ENCODE peak calls at places on chromosomes 12 and 14, in ten cellular contexts. One of them, this sample, is unnamed.

GRCh38 chr12:104605685-104606084 is 148.9 kb downstream of the CHST11 start:
- DNase-seq in B cell: no peak
- DNase-seq in WERI-Rb-1: no peak
- DNase-seq in heart left ventricle: peak; percentile 81
- DNase-seq in neural progenitor cell: no peak
- DNase-seq in HL-60: no peak
- DNase-seq in mesothelial cell of epicardium: no peak
- DNase-seq in H9: peak; percentile 80
- DNase-seq in AG10803: peak; percentile 75
- DNase-seq in endothelial cell: no peak
- DNase-seq in this sample: no peak

GRCh38 chr12:94909609-94910008 is 93.9 kb downstream of the NDUFA12 start:
- DNase-seq in B cell: no peak
- DNase-seq in WERI-Rb-1: no peak
- DNase-seq in heart left ventricle: no peak
- DNase-seq in neural progenitor cell: peak; percentile 11
- DNase-seq in HL-60: no peak
- DNase-seq in mesothelial cell of epicardium: no peak
- DNase-seq in H9: no peak
- DNase-seq in AG10803: no peak
- DNase-seq in endothelial cell: no peak
- DNase-seq in this sample: no peak

GRCh38 chr12:112151766-112152541 is 26.6 kb downstream of the TRAFD1 start:
- DNase-seq in B cell: no peak
- DNase-seq in WERI-Rb-1: no peak
- DNase-seq in heart left ventricle: no peak
- DNase-seq in neural progenitor cell: no peak
- DNase-seq in HL-60: no peak
- DNase-seq in mesothelial cell of epicardium: no peak
- DNase-seq in H9: no peak
- DNase-seq in AG10803: no peak
- DNase-seq in endothelial cell: no peak
- DNase-seq in this sample: no peak

GRCh38 chr14:98022541-98023520 is 1225.6 kb downstream of the VRK1 start:
- DNase-seq in B cell: no peak
- DNase-seq in WERI-Rb-1: no peak
- DNase-seq in heart left ventricle: no peak
- DNase-seq in neural progenitor cell: peak; percentile 81
- DNase-seq in HL-60: no peak
- DNase-seq in mesothelial cell of epicardium: no peak
- DNase-seq in H9: peak; percentile 29
- DNase-seq in AG10803: no peak
- DNase-seq in endothelial cell: no peak
- DNase-seq in this sample: no peak

GRCh38 chr12:6917491-6918231 is 3.3 kb downstream of the ENO2 start:
- DNase-seq in B cell: no peak
- DNase-seq in WERI-Rb-1: no peak
- DNase-seq in heart left ventricle: no peak
- DNase-seq in neural progenitor cell: no peak
- DNase-seq in HL-60: no peak
- DNase-seq in mesothelial cell of epicardium: no peak
- DNase-seq in H9: no peak
- DNase-seq in AG10803: no peak
- DNase-seq in endothelial cell: no peak
- DNase-seq in this sample: no peak

GRCh38 chr14:76348898-76349297 is 27.0 kb upstream of the ESRRB start:
- DNase-seq in B cell: no peak
- DNase-seq in WERI-Rb-1: no peak
- DNase-seq in heart left ventricle: peak; percentile 38
- DNase-seq in neural progenitor cell: peak; percentile 60
- DNase-seq in HL-60: no peak
- DNase-seq in mesothelial cell of epicardium: no peak
- DNase-seq in H9: peak; percentile 73
- DNase-seq in AG10803: peak; percentile 69
- DNase-seq in endothelial cell: no peak
- DNase-seq in this sample: no peak

GRCh38 chr14:70714055-70714550 is 72.4 kb downstream of the TTC9 start:
- DNase-seq in B cell: peak; percentile 80
- DNase-seq in WERI-Rb-1: peak; percentile 50
- DNase-seq in heart left ventricle: peak; percentile 38
- DNase-seq in neural progenitor cell: peak; percentile 81
- DNase-seq in HL-60: no peak
- DNase-seq in mesothelial cell of epicardium: peak; percentile 62
- DNase-seq in H9: no peak
- DNase-seq in AG10803: peak; percentile 55
- DNase-seq in endothelial cell: peak; percentile 53
- DNase-seq in this sample: peak; percentile 66

GRCh38 chr14:72962829-72963312 is 36.6 kb downstream of the DCAF4 start:
- DNase-seq in B cell: no peak
- DNase-seq in WERI-Rb-1: no peak
- DNase-seq in heart left ventricle: no peak
- DNase-seq in neural progenitor cell: peak; percentile 44
- DNase-seq in HL-60: no peak
- DNase-seq in mesothelial cell of epicardium: no peak
- DNase-seq in H9: peak; percentile 70
- DNase-seq in AG10803: peak; percentile 79
- DNase-seq in endothelial cell: no peak
- DNase-seq in this sample: no peak

GRCh38 chr14:30194769-30195168 is 267.1 kb upstream of the PRKD1 start:
- DNase-seq in B cell: no peak
- DNase-seq in WERI-Rb-1: no peak
- DNase-seq in heart left ventricle: no peak
- DNase-seq in neural progenitor cell: no peak
- DNase-seq in HL-60: no peak
- DNase-seq in mesothelial cell of epicardium: no peak
- DNase-seq in H9: no peak
- DNase-seq in AG10803: peak; percentile 92
- DNase-seq in endothelial cell: no peak
- DNase-seq in this sample: no peak

GRCh38 chr12:116143883-116144266 is 133.6 kb downstream of the MED13L start:
- DNase-seq in B cell: no peak
- DNase-seq in WERI-Rb-1: no peak
- DNase-seq in heart left ventricle: no peak
- DNase-seq in neural progenitor cell: peak; percentile 44
- DNase-seq in HL-60: no peak
- DNase-seq in mesothelial cell of epicardium: no peak
- DNase-seq in H9: no peak
- DNase-seq in AG10803: peak; percentile 81
- DNase-seq in endothelial cell: no peak
- DNase-seq in this sample: no peak

GRCh38 chr14:32201816-32202467 is at the start of gene RNU6-7:
- DNase-seq in B cell: peak; percentile 66
- DNase-seq in WERI-Rb-1: peak; percentile 64
- DNase-seq in heart left ventricle: peak; percentile 24
- DNase-seq in neural progenitor cell: peak; percentile 66
- DNase-seq in HL-60: no peak
- DNase-seq in mesothelial cell of epicardium: no peak
- DNase-seq in H9: peak; percentile 42
- DNase-seq in AG10803: no peak
- DNase-seq in endothelial cell: peak; percentile 39
- DNase-seq in this sample: peak; percentile 56

GRCh38 chr14:55102141-55102547 is 26.9 kb upstream of the LGALS3 start:
- DNase-seq in B cell: peak; percentile 59
- DNase-seq in WERI-Rb-1: no peak
- DNase-seq in heart left ventricle: peak; percentile 86
- DNase-seq in neural progenitor cell: peak; percentile 79
- DNase-seq in HL-60: peak; percentile 92
- DNase-seq in mesothelial cell of epicardium: no peak
- DNase-seq in H9: peak; percentile 59
- DNase-seq in AG10803: peak; percentile 100
- DNase-seq in endothelial cell: no peak
- DNase-seq in this sample: no peak

GRCh38 chr12:80412343-80412953 is 31.6 kb upstream of the PTPRQ start:
- DNase-seq in B cell: peak; percentile 14
- DNase-seq in WERI-Rb-1: no peak
- DNase-seq in heart left ventricle: no peak
- DNase-seq in neural progenitor cell: peak; percentile 83
- DNase-seq in HL-60: peak; percentile 14
- DNase-seq in mesothelial cell of epicardium: no peak
- DNase-seq in H9: no peak
- DNase-seq in AG10803: peak; percentile 62
- DNase-seq in endothelial cell: no peak
- DNase-seq in this sample: peak; percentile 12

GRCh38 chr12:14416658-14417057 is 51.2 kb downstream of the ATF7IP start:
- DNase-seq in B cell: peak; percentile 55
- DNase-seq in WERI-Rb-1: peak; percentile 12
- DNase-seq in heart left ventricle: no peak
- DNase-seq in neural progenitor cell: peak; percentile 55
- DNase-seq in HL-60: no peak
- DNase-seq in mesothelial cell of epicardium: no peak
- DNase-seq in H9: peak; percentile 46
- DNase-seq in AG10803: peak; percentile 70
- DNase-seq in endothelial cell: peak; percentile 41
- DNase-seq in this sample: no peak
- TF ChIP-seq CTCF in B cell: peak; percentile 26
- TF ChIP-seq CTCF in WERI-Rb-1: no peak
- TF ChIP-seq CTCF in heart left ventricle: no peak
- TF ChIP-seq CTCF in neural progenitor cell: no peak
- TF ChIP-seq CTCF in HL-60: no peak
- TF ChIP-seq CTCF in mesothelial cell of epicardium: no peak
- TF ChIP-seq CTCF in H9: no peak
- TF ChIP-seq CTCF in AG10803: peak; percentile 37
- TF ChIP-seq CTCF in endothelial cell: no peak
- TF ChIP-seq CTCF in this sample: no peak

DNA sequence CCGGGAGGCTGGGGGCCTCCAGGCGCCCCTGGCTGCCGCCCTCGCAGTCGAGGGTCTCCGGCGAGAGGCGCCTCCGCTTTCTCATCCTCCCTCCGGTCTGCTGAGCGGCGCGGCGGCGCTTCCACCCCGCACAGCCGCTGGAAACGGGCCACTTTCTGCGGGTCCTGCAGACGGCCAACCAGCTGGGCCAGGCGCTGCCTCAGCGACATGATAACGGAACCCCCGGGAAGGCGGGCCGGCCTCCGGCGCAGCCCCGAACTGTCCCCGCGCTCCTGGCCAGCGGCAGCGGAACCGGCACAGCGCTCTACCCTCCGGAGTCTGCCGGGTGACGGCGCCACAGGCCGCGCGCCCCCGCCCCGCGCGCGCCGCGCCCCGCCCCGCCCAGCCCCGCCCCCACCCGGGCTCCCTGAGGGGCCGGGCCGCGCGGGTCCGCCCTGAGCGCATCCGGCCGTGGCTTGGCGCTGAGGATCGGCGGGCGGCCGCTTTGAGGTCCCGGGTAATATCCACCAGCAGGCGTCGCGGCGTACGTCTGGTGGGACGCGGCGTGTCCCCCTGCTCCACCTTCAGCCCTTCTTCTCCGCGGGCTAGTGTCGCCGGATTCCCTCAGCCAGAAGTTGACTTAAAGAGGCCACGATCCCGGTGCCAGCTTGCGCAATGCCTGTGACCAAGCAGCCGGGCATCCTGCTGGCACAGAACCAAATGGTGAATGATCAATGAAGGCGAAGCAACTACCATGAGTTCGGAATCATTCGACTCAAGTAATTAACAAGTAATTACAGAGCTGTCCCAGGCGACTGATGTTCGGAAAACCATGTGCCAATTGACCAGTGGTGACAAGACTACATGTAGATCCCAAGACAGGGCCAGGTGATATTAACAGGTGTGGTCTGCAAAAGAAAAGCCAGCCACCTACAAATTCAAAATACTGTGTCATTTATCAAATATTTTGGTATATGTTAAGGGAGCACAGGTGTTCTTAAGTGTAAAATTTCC is at the start of gene SGPP1:
- DNase-seq in B cell: peak; percentile 93
- DNase-seq in WERI-Rb-1: peak; percentile 89
- DNase-seq in heart left ventricle: peak; percentile 89
- DNase-seq in neural progenitor cell: peak; percentile 92
- DNase-seq in HL-60: peak; percentile 16
- DNase-seq in mesothelial cell of epicardium: peak; percentile 76
- DNase-seq in H9: peak; percentile 79
- DNase-seq in AG10803: peak; percentile 82
- DNase-seq in endothelial cell: peak; percentile 77
- DNase-seq in this sample: peak; percentile 88
- TF ChIP-seq CTCF in B cell: peak; percentile 49
- TF ChIP-seq CTCF in WERI-Rb-1: peak; percentile 59
- TF ChIP-seq CTCF in heart left ventricle: peak; percentile 47
- TF ChIP-seq CTCF in neural progenitor cell: peak; percentile 36
- TF ChIP-seq CTCF in HL-60: no peak
- TF ChIP-seq CTCF in mesothelial cell of epicardium: no peak
- TF ChIP-seq CTCF in H9: peak; percentile 47
- TF ChIP-seq CTCF in AG10803: peak; percentile 24
- TF ChIP-seq CTCF in endothelial cell: peak; percentile 39
- TF ChIP-seq CTCF in this sample: peak; percentile 31

GRCh38 chr12:12007713-12008231 is 63.0 kb upstream of the BCL2L14 start:
- DNase-seq in B cell: no peak
- DNase-seq in WERI-Rb-1: no peak
- DNase-seq in heart left ventricle: no peak
- DNase-seq in neural progenitor cell: no peak
- DNase-seq in HL-60: no peak
- DNase-seq in mesothelial cell of epicardium: no peak
- DNase-seq in H9: no peak
- DNase-seq in AG10803: no peak
- DNase-seq in endothelial cell: no peak
- DNase-seq in this sample: no peak

GRCh38 chr12:12008931-12009611 is 61.7 kb upstream of the BCL2L14 start:
- DNase-seq in B cell: no peak
- DNase-seq in WERI-Rb-1: no peak
- DNase-seq in heart left ventricle: no peak
- DNase-seq in neural progenitor cell: peak; percentile 90
- DNase-seq in HL-60: peak; percentile 49
- DNase-seq in mesothelial cell of epicardium: no peak
- DNase-seq in H9: peak; percentile 93
- DNase-seq in AG10803: peak; percentile 25
- DNase-seq in endothelial cell: peak; percentile 24
- DNase-seq in this sample: peak; percentile 57

GRCh38 chr12:12007001-12007712 is 63.6 kb upstream of the BCL2L14 start:
- DNase-seq in B cell: no peak
- DNase-seq in WERI-Rb-1: no peak
- DNase-seq in heart left ventricle: no peak
- DNase-seq in neural progenitor cell: no peak
- DNase-seq in HL-60: no peak
- DNase-seq in mesothelial cell of epicardium: no peak
- DNase-seq in H9: no peak
- DNase-seq in AG10803: peak; percentile 39
- DNase-seq in endothelial cell: no peak
- DNase-seq in this sample: no peak

GRCh38 chr12:12010277-12011031 is 60.3 kb upstream of the BCL2L14 start:
- DNase-seq in B cell: peak; percentile 63
- DNase-seq in WERI-Rb-1: no peak
- DNase-seq in heart left ventricle: peak; percentile 74
- DNase-seq in neural progenitor cell: no peak
- DNase-seq in HL-60: peak; percentile 60
- DNase-seq in mesothelial cell of epicardium: no peak
- DNase-seq in H9: no peak
- DNase-seq in AG10803: peak; percentile 70
- DNase-seq in endothelial cell: no peak
- DNase-seq in this sample: no peak

GRCh38 chr12:12008232-12008850 is 62.4 kb upstream of the BCL2L14 start:
- DNase-seq in B cell: no peak
- DNase-seq in WERI-Rb-1: no peak
- DNase-seq in heart left ventricle: no peak
- DNase-seq in neural progenitor cell: peak; percentile 27
- DNase-seq in HL-60: no peak
- DNase-seq in mesothelial cell of epicardium: no peak
- DNase-seq in H9: peak; percentile 63
- DNase-seq in AG10803: no peak
- DNase-seq in endothelial cell: no peak
- DNase-seq in this sample: no peak
- TF ChIP-seq CTCF in B cell: peak; percentile 34
- TF ChIP-seq CTCF in WERI-Rb-1: peak; percentile 57
- TF ChIP-seq CTCF in heart left ventricle: no peak
- TF ChIP-seq CTCF in neural progenitor cell: peak; percentile 59
- TF ChIP-seq CTCF in HL-60: peak; percentile 12
- TF ChIP-seq CTCF in mesothelial cell of epicardium: no peak
- TF ChIP-seq CTCF in H9: peak; percentile 67
- TF ChIP-seq CTCF in AG10803: peak; percentile 26
- TF ChIP-seq CTCF in endothelial cell: peak; percentile 67
- TF ChIP-seq CTCF in this sample: no peak

GRCh38 chr14:68408680-68409079 is 384.2 kb downstream of the ZFP36L1 start:
- DNase-seq in B cell: peak; percentile 56
- DNase-seq in WERI-Rb-1: no peak
- DNase-seq in heart left ventricle: no peak
- DNase-seq in neural progenitor cell: no peak
- DNase-seq in HL-60: no peak
- DNase-seq in mesothelial cell of epicardium: no peak
- DNase-seq in H9: no peak
- DNase-seq in AG10803: no peak
- DNase-seq in endothelial cell: no peak
- DNase-seq in this sample: no peak
- TF ChIP-seq CTCF in B cell: peak; percentile 24
- TF ChIP-seq CTCF in WERI-Rb-1: peak; percentile 19
- TF ChIP-seq CTCF in heart left ventricle: no peak
- TF ChIP-seq CTCF in neural progenitor cell: no peak
- TF ChIP-seq CTCF in HL-60: no peak
- TF ChIP-seq CTCF in mesothelial cell of epicardium: no peak
- TF ChIP-seq CTCF in H9: peak; percentile 44
- TF ChIP-seq CTCF in AG10803: peak; percentile 25
- TF ChIP-seq CTCF in endothelial cell: no peak
- TF ChIP-seq CTCF in this sample: no peak

This sample was measured in nephron progenitor cell.